ENCODE peak calls at places on chromosome 4, in four cellular contexts. One of them, this sample, is unnamed.

GRCh38 chr4:180521181-180521580 is 1722.0 kb upstream of the TENM3 start:
- DNase-seq in dorsolateral prefrontal cortex: no peak
- DNase-seq in right cardiac atrium: no peak
- DNase-seq in caudate nucleus: no peak
- DNase-seq in this sample: no peak

GRCh38 chr4:137226900-137227299 is 305.4 kb downstream of the PCDH18 start:
- DNase-seq in dorsolateral prefrontal cortex: no peak
- DNase-seq in right cardiac atrium: no peak
- DNase-seq in caudate nucleus: no peak
- DNase-seq in this sample: no peak

GRCh38 chr4:141810038-141810701 is 173.8 kb downstream of the IL15 start:
- DNase-seq in dorsolateral prefrontal cortex: no peak
- DNase-seq in right cardiac atrium: no peak
- DNase-seq in caudate nucleus: no peak
- DNase-seq in this sample: no peak

GRCh38 chr4:78527103-78527502 is 24.5 kb upstream of the ANXA3 start:
- DNase-seq in dorsolateral prefrontal cortex: no peak
- DNase-seq in right cardiac atrium: no peak
- DNase-seq in caudate nucleus: no peak
- DNase-seq in this sample: no peak

GRCh38 chr4:37599092-37599800 is 86.9 kb downstream of the RELL1 start:
- DNase-seq in dorsolateral prefrontal cortex: no peak
- DNase-seq in right cardiac atrium: no peak
- DNase-seq in caudate nucleus: no peak
- DNase-seq in this sample: no peak

GRCh38 chr4:4856071-4857000 is 3.1 kb upstream of the MSX1 start:
- DNase-seq in dorsolateral prefrontal cortex: no peak
- DNase-seq in right cardiac atrium: no peak
- DNase-seq in caudate nucleus: no peak
- DNase-seq in this sample: no peak

GRCh38 chr4:148774134-148774533 is 331.9 kb upstream of the NR3C2 start:
- DNase-seq in dorsolateral prefrontal cortex: no peak
- DNase-seq in right cardiac atrium: no peak
- DNase-seq in caudate nucleus: no peak
- DNase-seq in this sample: no peak

GRCh38 chr4:72430050-72430449 is 139.0 kb downstream of the ADAMTS3 start:
- DNase-seq in dorsolateral prefrontal cortex: no peak
- DNase-seq in right cardiac atrium: no peak
- DNase-seq in caudate nucleus: no peak
- DNase-seq in this sample: peak

GRCh38 chr4:80094191-80094590 is 21.2 kb upstream of the ANTXR2 start:
- DNase-seq in dorsolateral prefrontal cortex: no peak
- DNase-seq in right cardiac atrium: no peak
- DNase-seq in caudate nucleus: no peak
- DNase-seq in this sample: no peak

GRCh38 chr4:156999175-156999517 is 27.5 kb upstream of the PDGFC start:
- DNase-seq in dorsolateral prefrontal cortex: no peak
- DNase-seq in right cardiac atrium: no peak
- DNase-seq in caudate nucleus: no peak
- DNase-seq in this sample: peak
- H3K27ac ChIP-seq in dorsolateral prefrontal cortex: no peak
- H3K27ac ChIP-seq in right cardiac atrium: no peak
- H3K27ac ChIP-seq in caudate nucleus: no peak
- H3K27ac ChIP-seq in this sample: no peak

DNA sequence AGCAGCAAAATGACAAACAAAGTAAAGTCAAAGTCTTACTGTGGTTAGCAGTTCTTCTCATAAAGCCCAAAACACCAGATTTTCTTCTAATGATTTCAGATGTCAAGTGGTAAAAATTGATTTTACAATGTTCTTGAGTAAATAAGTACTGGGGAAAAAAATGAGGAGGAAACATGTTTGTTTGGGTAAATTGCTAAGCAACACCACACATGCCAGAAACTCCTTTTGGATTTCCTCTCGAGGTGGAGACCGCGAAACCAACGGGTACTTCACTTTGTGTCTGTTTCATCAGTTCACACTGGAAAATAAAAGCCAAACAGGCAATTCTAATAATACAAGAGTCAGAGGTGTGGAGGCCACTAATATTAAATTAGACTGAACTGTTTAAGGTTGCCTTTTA is 4.6 kb upstream of the PKD2 start:
- DNase-seq in dorsolateral prefrontal cortex: no peak
- DNase-seq in right cardiac atrium: no peak
- DNase-seq in caudate nucleus: no peak
- DNase-seq in this sample: no peak
- H3K27ac ChIP-seq in dorsolateral prefrontal cortex: no peak
- H3K27ac ChIP-seq in right cardiac atrium: no peak
- H3K27ac ChIP-seq in caudate nucleus: no peak
- H3K27ac ChIP-seq in this sample: no peak

DNA sequence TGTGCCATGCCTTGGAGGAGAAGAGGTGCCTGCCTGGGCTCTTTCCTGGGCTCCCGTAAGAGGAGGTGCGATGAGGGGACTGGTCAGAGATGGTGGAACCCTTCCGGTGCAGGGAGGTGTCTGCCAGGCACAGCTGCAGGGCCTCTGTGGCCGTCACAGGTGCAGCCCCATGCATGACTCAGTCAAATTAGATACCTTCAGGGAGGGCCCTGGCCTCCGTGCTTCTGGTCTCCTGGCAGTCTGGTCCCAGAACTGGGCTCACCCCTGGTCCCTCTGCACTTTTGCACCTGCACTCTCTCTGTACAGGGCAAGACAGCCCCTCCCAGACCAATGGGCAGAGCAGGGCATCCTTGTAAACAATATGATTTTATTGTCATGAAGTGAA is 49.9 kb upstream of the LRPAP1 start:
- DNase-seq in dorsolateral prefrontal cortex: no peak
- DNase-seq in right cardiac atrium: no peak
- DNase-seq in caudate nucleus: no peak
- DNase-seq in this sample: no peak
- H3K27ac ChIP-seq in dorsolateral prefrontal cortex: no peak
- H3K27ac ChIP-seq in right cardiac atrium: no peak
- H3K27ac ChIP-seq in caudate nucleus: no peak
- H3K27ac ChIP-seq in this sample: no peak

GRCh38 chr4:40848251-40848650 is 98.5 kb downstream of the NSUN7 start:
- DNase-seq in dorsolateral prefrontal cortex: no peak
- DNase-seq in right cardiac atrium: no peak
- DNase-seq in caudate nucleus: no peak
- DNase-seq in this sample: no peak
- H3K27ac ChIP-seq in dorsolateral prefrontal cortex: peak
- H3K27ac ChIP-seq in right cardiac atrium: no peak
- H3K27ac ChIP-seq in caudate nucleus: peak
- H3K27ac ChIP-seq in this sample: no peak

GRCh38 chr4:156132196-156132595 is 178.5 kb upstream of the CTSO start:
- DNase-seq in dorsolateral prefrontal cortex: no peak
- DNase-seq in right cardiac atrium: no peak
- DNase-seq in caudate nucleus: no peak
- DNase-seq in this sample: no peak
- H3K27ac ChIP-seq in dorsolateral prefrontal cortex: no peak
- H3K27ac ChIP-seq in right cardiac atrium: no peak
- H3K27ac ChIP-seq in caudate nucleus: no peak
- H3K27ac ChIP-seq in this sample: no peak

GRCh38 chr4:52555356-52555716 is 103.8 kb downstream of the USP46 start:
- DNase-seq in dorsolateral prefrontal cortex: no peak
- DNase-seq in right cardiac atrium: no peak
- DNase-seq in caudate nucleus: no peak
- DNase-seq in this sample: no peak
- H3K27ac ChIP-seq in dorsolateral prefrontal cortex: no peak
- H3K27ac ChIP-seq in right cardiac atrium: no peak
- H3K27ac ChIP-seq in caudate nucleus: no peak
- H3K27ac ChIP-seq in this sample: no peak

DNA sequence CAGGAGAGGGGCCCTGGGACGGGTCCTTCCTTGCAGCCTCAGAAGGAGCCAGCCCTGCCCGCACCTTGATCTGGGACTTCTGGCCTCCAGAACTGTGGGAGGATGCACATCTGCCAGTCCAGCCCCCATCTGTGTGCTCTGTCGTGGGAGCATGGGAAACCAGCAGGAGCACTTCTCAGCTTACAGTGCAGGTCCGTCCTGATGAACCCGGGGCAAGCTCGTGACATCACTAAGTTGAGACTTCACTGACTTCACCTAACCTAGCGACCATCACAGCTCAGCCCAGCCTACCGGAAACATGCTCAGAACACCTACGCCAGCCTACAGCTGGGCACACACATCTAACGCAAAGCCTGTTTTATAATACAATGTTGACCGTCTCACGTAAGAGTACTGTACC is 38.1 kb downstream of the ABLIM2 start:
- DNase-seq in dorsolateral prefrontal cortex: no peak
- DNase-seq in right cardiac atrium: no peak
- DNase-seq in caudate nucleus: no peak
- DNase-seq in this sample: no peak
- H3K27ac ChIP-seq in dorsolateral prefrontal cortex: no peak
- H3K27ac ChIP-seq in right cardiac atrium: no peak
- H3K27ac ChIP-seq in caudate nucleus: no peak
- H3K27ac ChIP-seq in this sample: no peak

GRCh38 chr4:120924931-120925330 is 2.4 kb upstream of the PRDM5 start:
- DNase-seq in dorsolateral prefrontal cortex: no peak
- DNase-seq in right cardiac atrium: no peak
- DNase-seq in caudate nucleus: no peak
- DNase-seq in this sample: no peak

GRCh38 chr4:120923201-120923522 is 636 bp upstream of the PRDM5 start:
- DNase-seq in dorsolateral prefrontal cortex: no peak
- DNase-seq in right cardiac atrium: no peak
- DNase-seq in caudate nucleus: no peak
- DNase-seq in this sample: no peak

GRCh38 chr4:120920666-120921065 is 1.9 kb downstream of the PRDM5 start:
- DNase-seq in dorsolateral prefrontal cortex: no peak
- DNase-seq in right cardiac atrium: no peak
- DNase-seq in caudate nucleus: no peak
- DNase-seq in this sample: no peak

GRCh38 chr4:120921456-120922389 is 803 bp downstream of the PRDM5 start:
- DNase-seq in dorsolateral prefrontal cortex: peak
- DNase-seq in right cardiac atrium: peak
- DNase-seq in caudate nucleus: peak
- DNase-seq in this sample: peak

GRCh38 chr4:120922390-120923200 is at the start of gene PRDM5:
- DNase-seq in dorsolateral prefrontal cortex: no peak
- DNase-seq in right cardiac atrium: peak
- DNase-seq in caudate nucleus: peak
- DNase-seq in this sample: peak
- H3K27ac ChIP-seq in dorsolateral prefrontal cortex: peak
- H3K27ac ChIP-seq in right cardiac atrium: peak
- H3K27ac ChIP-seq in caudate nucleus: no peak
- H3K27ac ChIP-seq in this sample: peak

This sample was measured in colonic mucosa.